ENCODE peak calls at places on chromosomes 1 and 21, in five cellular contexts. Y, N, C, D and H are unnamed samples. For H3K27me3, the result is how much of the 10 kb centered on the place peaks cover.

GRCh38 chr1:67575861-67576260 is 109.1 kb upstream of the GADD45A start:
- DNase-seq in N (peak), C (no peak), D (peak), Y (no peak), H (peak)

GRCh38 chr1:201633811-201634210 is 94.9 kb downstream of the NAV1 start:
- DNase-seq in C (no peak), D (peak), N (no peak), Y (no peak), H (no peak)

GRCh38 chr1:234154320-234155251 is 218.7 kb upstream of the COA6 start:
- DNase-seq in Y (no peak), N (peak), C (no peak), D (peak), H (peak)

GRCh38 chr1:224730950-224731349 is 114.8 kb downstream of the CNIH3 start:
- DNase-seq in C (no peak), D (peak), N (no peak), Y (no peak), H (no peak)

GRCh38 chr21:37072239-37072987 is 458 bp downstream of the PIGP start:
- DNase-seq in N (no peak), C (peak), Y (peak), D (no peak), H (peak)

GRCh38 chr1:225413708-225414375 is 14.0 kb downstream of the LBR start:
- DNase-seq in C (no peak), N (no peak), D (no peak), Y (no peak), H (no peak)

GRCh38 chr1:36876990-36877389 is 157.3 kb downstream of the GRIK3 start:
- DNase-seq in Y (no peak), D (no peak), N (no peak), C (no peak), H (no peak)

GRCh38 chr1:54588377-54588776 is 34.9 kb downstream of the FAM151A start:
- DNase-seq in N (no peak), C (no peak), D (no peak), Y (no peak), H (no peak)

GRCh38 chr1:18249691-18250090 is 142.1 kb downstream of the IGSF21 start:
- DNase-seq in C (no peak), D (no peak), Y (no peak), N (no peak), H (no peak)

GRCh38 chr1:97252925-97253324 is 531.3 kb downstream of the PTBP2 start:
- DNase-seq in D (no peak), N (no peak), Y (no peak), C (no peak), H (no peak)

GRCh38 chr1:19882111-19883071 is at the start of gene OTUD3:
- DNase-seq in D (peak), N (peak), C (peak), Y (peak), H (peak)

GRCh38 chr1:240399381-240399780 is 212.6 kb downstream of the GREM2 start:
- DNase-seq in Y (no peak), N (peak), C (no peak), D (peak), H (no peak)

GRCh38 chr1:60970081-60970509 is 112.3 kb upstream of the NFIA start:
- DNase-seq in C (no peak), N (no peak), Y (no peak), D (peak), H (no peak)

GRCh38 chr1:18632711-18633427 is 2.2 kb downstream of the PAX7 start:
- DNase-seq in D (no peak), N (no peak), C (no peak), Y (no peak), H (no peak)

GRCh38 chr1:113811353-113811887 is 856 bp downstream of the RSBN1 start:
- DNase-seq in Y (no peak), N (no peak), C (no peak), D (peak), H (no peak)

GRCh38 chr1:203593723-203594122 is 32.9 kb upstream of the ATP2B4 start:
- DNase-seq in C (peak), Y (no peak), N (no peak), D (peak), H (no peak)

GRCh38 chr1:77399250-77400086 is 117.6 kb downstream of the AK5 start:
- DNase-seq in N (no peak), Y (no peak), D (no peak), C (no peak), H (no peak)

GRCh38 chr1:18091660-18092446 is 15.7 kb upstream of the IGSF21 start:
- DNase-seq in D (peak), C (no peak), N (no peak), Y (no peak), H (peak)

DNA sequence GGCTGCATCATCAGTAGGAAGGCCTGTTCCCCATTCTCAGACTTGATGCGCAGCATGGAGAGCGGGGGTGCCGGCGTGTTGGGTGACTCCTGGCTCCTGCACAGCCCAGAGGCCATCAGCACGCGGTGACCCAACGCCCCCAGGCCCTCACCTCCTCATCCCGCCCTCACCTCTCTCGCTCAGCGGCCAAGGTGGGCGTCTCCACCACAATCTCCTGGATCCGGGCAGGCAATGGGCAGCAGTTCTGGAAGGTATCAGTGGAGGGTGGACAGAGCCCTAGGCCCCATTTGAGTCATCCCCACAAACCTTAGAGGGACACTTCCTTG is 2.8 kb downstream of the SH3BGRL3 start:
- DNase-seq in D (no peak), C (peak), Y (no peak), N (no peak), H (no peak)
- H3K4me3 ChIP-seq in D (no peak), C (no peak), Y (no peak), N (peak), H (no peak)

DNA sequence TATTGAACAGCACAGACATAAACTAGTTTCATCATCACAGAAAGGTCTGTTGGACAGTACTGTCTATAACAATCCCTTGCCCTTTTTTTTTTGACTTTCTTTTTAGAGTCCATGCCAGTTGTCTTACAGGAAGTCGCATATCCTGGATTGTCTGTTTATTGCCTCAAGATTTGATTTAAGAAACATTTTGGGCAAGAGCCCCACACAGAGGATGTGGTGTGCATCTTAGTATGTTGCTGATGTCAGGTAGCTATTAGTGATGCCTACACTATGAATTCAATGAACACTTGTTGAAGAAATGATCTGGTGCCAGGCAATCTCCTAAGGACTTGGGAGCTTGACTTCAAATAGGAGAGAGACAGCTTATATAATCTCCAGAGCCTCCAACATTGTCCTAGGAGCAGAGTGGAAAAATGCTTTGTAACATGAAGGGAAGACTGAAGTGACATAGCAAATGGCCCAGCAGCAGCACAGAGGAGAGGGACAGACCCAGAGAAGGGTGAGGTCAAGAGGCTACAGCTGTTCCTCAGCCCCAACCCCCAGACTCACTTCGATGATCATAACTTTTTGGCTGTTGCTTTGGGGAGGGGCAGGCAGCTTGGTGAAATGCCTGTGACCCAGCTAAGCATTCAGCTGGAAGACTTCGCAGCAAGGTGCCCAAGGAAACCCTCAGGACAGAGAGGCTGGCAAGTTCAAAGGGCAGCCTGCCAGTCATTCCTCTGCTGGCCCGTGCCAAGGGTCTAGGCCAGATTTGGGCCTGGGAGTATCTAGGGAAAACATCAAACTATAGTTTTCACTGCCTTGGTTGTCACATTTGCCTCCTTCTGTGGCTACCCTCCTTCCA is 7.6 kb upstream of the RAB29 start:
- DNase-seq in D (no peak), C (no peak), Y (no peak), N (no peak), H (no peak)
- TF ChIP-seq CTCF in D (no peak), C (no peak), Y (no peak), N (no peak), H (no peak)

DNA sequence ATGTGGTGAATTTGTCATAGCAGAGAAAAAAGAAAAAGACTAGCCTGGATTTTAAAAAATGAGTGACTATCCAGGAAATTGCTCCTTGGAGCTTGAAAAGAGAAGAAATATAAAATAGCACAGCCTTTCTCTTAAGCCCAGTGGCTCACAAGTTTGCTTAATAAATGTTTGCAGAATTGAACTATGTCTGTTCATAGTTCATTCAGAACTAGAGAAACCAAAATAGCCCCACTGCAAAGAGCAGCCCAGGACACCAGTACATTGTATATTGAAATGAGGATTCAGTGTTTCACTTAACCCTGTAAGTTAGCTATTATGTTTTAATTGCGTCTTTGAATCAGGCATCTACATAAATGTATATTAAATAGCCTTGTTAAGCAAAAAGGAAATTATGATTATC is 88.8 kb downstream of the NR5A2 start:
- DNase-seq in D (no peak), C (no peak), N (no peak), Y (no peak), H (no peak)
- H3K27me3 ChIP-seq in D (under half), C (under half), N (under half), Y (under half), H (under half)

DNA sequence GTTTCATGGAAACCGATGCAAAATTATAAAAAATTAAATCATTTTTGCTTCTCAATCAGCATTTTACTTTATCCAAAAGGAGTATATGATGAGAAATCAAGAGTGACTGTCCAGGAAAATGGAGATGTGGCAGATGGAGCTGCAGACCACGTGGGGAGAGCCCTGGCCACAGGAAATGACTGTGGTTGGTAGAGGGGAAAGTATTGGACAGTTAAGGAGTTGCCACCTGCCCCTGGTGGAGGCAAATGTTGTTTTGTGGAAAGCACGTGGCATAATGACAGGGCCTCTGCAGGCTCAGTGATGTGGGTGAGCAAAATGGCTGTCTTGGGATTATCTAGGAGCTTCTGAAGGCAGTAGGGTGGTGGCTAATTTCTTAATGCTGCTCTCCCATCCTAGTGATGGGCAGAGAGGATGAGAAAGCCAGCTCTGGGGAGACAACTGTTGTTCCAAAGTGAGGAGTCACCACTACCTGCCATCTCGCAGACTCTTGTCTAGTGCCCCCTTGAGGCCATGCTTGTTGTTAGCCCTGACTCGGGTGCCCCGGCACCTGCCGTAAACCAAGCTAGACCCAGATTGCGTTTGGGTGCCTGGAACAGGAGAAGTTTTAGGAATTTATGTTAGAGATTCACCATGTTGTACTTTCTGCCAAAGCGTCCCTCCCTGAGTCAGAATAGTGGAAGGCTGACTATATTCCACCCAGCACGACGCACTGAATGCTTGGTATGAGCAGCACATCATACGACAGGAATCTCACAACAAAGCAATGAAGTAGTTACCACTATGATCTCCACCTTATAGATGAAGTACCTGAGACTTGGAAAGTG is 144.0 kb downstream of the ROR1 start:
- DNase-seq in D (no peak), Y (no peak), N (no peak), C (no peak), H (no peak)
- H3K4me3 ChIP-seq in D (no peak), Y (no peak), N (no peak), C (no peak), H (no peak)